ENCODE peak calls at places on chromosome 3, in five cellular contexts. Q is SHP77 treated with DMSO at 0.1 percent for 48 hours; O is ACHN; R is stomach; D is activated CD8-positive, alpha-beta memory T cell treated with anti-CD3 and anti-CD28 coated beads for 48 hours. P is an unnamed sample.

GRCh38 chr3:108983051-108983450 is 29.4 kb upstream of the GUCA1C start:
- DNase-seq in R (no peak), Q (no peak), D (no peak), O (no peak), P (no peak)

GRCh38 chr3:184176377-184177330 is 2.0 kb downstream of the AP2M1 start:
- DNase-seq in D (no peak), O (peak; percentile 95), Q (no peak), R (peak; percentile 45), P (peak; percentile 75)

GRCh38 chr3:150798122-150798618 is 35.2 kb upstream of the SIAH2 start:
- DNase-seq in D (no peak), Q (no peak), R (peak; percentile 35), O (no peak), P (no peak)

GRCh38 chr3:108127301-108127988 is 36.6 kb upstream of the CD47 start:
- DNase-seq in O (no peak), R (no peak), Q (no peak), D (no peak), P (no peak)

GRCh38 chr3:188021502-188022040 is 132.4 kb upstream of the LPP start:
- DNase-seq in R (no peak), O (no peak), D (no peak), Q (no peak), P (no peak)

GRCh38 chr3:14290631-14291385 is 111.6 kb upstream of the SLC6A6 start:
- DNase-seq in O (peak; percentile 30), D (no peak), Q (no peak), R (no peak), P (no peak)

GRCh38 chr3:47512416-47513124 is 942 bp downstream of the ELP6 start:
- DNase-seq in Q (no peak), R (no peak), O (peak; percentile 12), D (no peak), P (no peak)

GRCh38 chr3:171011109-171011508 is 15.4 kb downstream of the SLC2A2 start:
- DNase-seq in D (no peak), Q (no peak), R (no peak), O (no peak), P (no peak)

GRCh38 chr3:39067286-39067685 is 15.5 kb downstream of the WDR48 start:
- DNase-seq in R (no peak), Q (no peak), O (no peak), D (no peak), P (no peak)

P was measured in Calu3.